ENCODE peak calls at places on chromosomes 4 and X, in five cellular contexts. P, T, V, J and R are unnamed samples.

GRCh38 chr4:109065006-109065405 is 237.5 kb downstream of the COL25A1 start:
- DNase-seq in J (no peak), P (no peak), T (no peak), V (no peak), R (no peak)

GRCh38 chr4:17690898-17691297 is 76.5 kb downstream of the MED28 start:
- DNase-seq in V (no peak), T (no peak), J (no peak), P (no peak), R (no peak)

GRCh38 chrX:100995469-100995868 is 26.0 kb downstream of the ARL13A start:
- DNase-seq in J (peak), V (no peak), P (no peak), T (no peak), R (no peak)

GRCh38 chr4:60805500-60806313 is 394.4 kb upstream of the ADGRL3 start:
- DNase-seq in T (no peak), V (no peak), J (no peak), P (no peak), R (no peak)

GRCh38 chrX:129697204-129697829 is 41.5 kb upstream of the XPNPEP2 start:
- DNase-seq in V (no peak), P (no peak), J (no peak), T (peak), R (no peak)

GRCh38 chrX:4240541-4241194 is 527.2 kb upstream of the PRKX start:
- DNase-seq in V (no peak), J (no peak), T (no peak), P (no peak), R (no peak)

GRCh38 chr4:39043058-39043696 is 11.0 kb upstream of the TMEM156 start:
- DNase-seq in P (no peak), T (no peak), V (peak), J (no peak), R (no peak)

GRCh38 chrX:47311857-47312774 is 58.3 kb upstream of the ZNF157 start:
- DNase-seq in V (peak), J (peak), P (no peak), T (peak), R (peak)

GRCh38 chr4:30094866-30095265 is 625.3 kb upstream of the PCDH7 start:
- DNase-seq in V (no peak), J (no peak), P (no peak), T (no peak), R (no peak)

GRCh38 chr4:147964519-147964918 is 232.6 kb downstream of the ARHGAP10 start:
- DNase-seq in V (no peak), J (peak), P (no peak), T (no peak), R (no peak)

GRCh38 chr4:38782452-38783108 is at the start of gene TLR10:
- DNase-seq in V (no peak), J (peak), T (peak), P (no peak), R (no peak)

GRCh38 chr4:107888237-107888636 is 43.1 kb upstream of the CYP2U1 start:
- DNase-seq in J (no peak), T (no peak), V (no peak), P (no peak), R (no peak)

GRCh38 chr4:121069419-121069818 is 2.9 kb downstream of the NDNF start:
- DNase-seq in J (no peak), V (no peak), T (no peak), P (no peak), R (no peak)
- H3K27ac ChIP-seq in J (no peak), V (peak), T (peak), P (peak), R (no peak)

GRCh38 chrX:153925387-153925738 is 701 bp downstream of the ARHGAP4 start:
- DNase-seq in J (no peak), T (no peak), P (no peak), V (no peak), R (no peak)
- H3K4me3 ChIP-seq in J (no peak), T (peak), P (peak), V (peak), R (peak)

DNA sequence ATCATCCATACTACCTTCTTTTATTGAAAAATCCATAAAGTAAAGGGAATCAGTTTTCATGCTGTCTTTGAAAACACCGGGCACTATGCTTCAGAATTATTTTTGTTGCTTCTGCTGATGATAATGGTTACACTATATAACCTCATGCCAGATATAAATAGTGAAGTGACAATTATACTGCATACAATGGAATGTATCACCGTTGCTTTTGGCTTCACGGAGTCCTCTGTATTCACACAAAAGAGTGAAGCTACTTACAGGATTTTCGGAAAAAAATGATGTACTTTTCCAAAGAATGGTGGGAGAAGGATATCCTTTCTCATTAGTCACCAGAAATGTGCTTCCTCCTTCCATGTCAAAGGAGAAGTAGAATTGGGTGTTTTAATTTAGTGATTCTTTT is 159.1 kb upstream of the PITX2 start:
- DNase-seq in T (no peak), V (no peak), P (no peak), J (no peak), R (no peak)
- H3K27ac ChIP-seq in T (no peak), V (no peak), P (no peak), J (no peak), R (no peak)

GRCh38 chr4:2040391-2041233 is 18.5 kb upstream of the NAT8L start:
- DNase-seq in V (no peak), J (no peak), P (no peak), T (no peak), R (no peak)
- H3K4me3 ChIP-seq in V (peak), J (no peak), P (peak), T (peak), R (peak)

GRCh38 chrX:113400193-113400704 is 559.6 kb upstream of the AMOT start:
- DNase-seq in P (no peak), J (no peak), V (no peak), T (no peak), R (no peak)
- H3K27ac ChIP-seq in P (no peak), J (no peak), V (no peak), T (no peak), R (no peak)

GRCh38 chrX:136710324-136710951 is 62.5 kb downstream of the CD40LG start:
- DNase-seq in J (no peak), V (no peak), T (no peak), P (no peak), R (no peak)

GRCh38 chrX:136714626-136715599 is 65.8 kb downstream of the ARHGEF6 start:
- DNase-seq in P (no peak), T (no peak), V (no peak), J (no peak), R (no peak)

GRCh38 chrX:136712631-136713030 is 64.7 kb downstream of the CD40LG start:
- DNase-seq in T (no peak), J (no peak), P (no peak), V (no peak), R (no peak)

GRCh38 chrX:136708348-136708747 is 60.4 kb downstream of the CD40LG start:
- DNase-seq in V (no peak), T (no peak), P (no peak), J (no peak), R (no peak)

GRCh38 chrX:136711147-136711546 is 63.2 kb downstream of the CD40LG start:
- DNase-seq in J (no peak), P (peak), T (peak), V (peak), R (no peak)
- H3K4me3 ChIP-seq in J (no peak), P (no peak), T (no peak), V (no peak), R (no peak)

GRCh38 chrX:56248492-56248891 is 16.3 kb downstream of the KLF8 start:
- DNase-seq in J (no peak), V (peak), T (peak), P (peak), R (peak)
- H3K27ac ChIP-seq in J (no peak), V (no peak), T (no peak), P (no peak), R (no peak)

GRCh38 chr4:42359686-42360085 is 37.6 kb upstream of the SHISA3 start:
- DNase-seq in T (no peak), V (no peak), J (peak), P (no peak), R (no peak)
- H3K4me3 ChIP-seq in T (peak), V (peak), J (peak), P (peak), R (no peak)